ENCODE peak calls at places on chromosomes 2 and 18, in eight cellular contexts. I, F, T, A, X, V, G and U are unnamed samples.
A peak's percentile ranks its signal among the peaks of the same experiment; 100 is the strongest.

GRCh38 chr18:35193313-35193712 is 47.5 kb upstream of the ZNF397 start:
- DNase-seq in I (no peak), F (no peak), T (no peak), A (no peak), X (no peak), V (no peak), G (no peak), U (no peak)

GRCh38 chr2:119197529-119198266 is 25.9 kb upstream of the STEAP3 start:
- DNase-seq in I (no peak), F (no peak), T (no peak), A (no peak), X (no peak), V (no peak), G (no peak), U (no peak)

GRCh38 chr2:240298803-240299709 is 136.4 kb upstream of the GPC1 start:
- DNase-seq in I (no peak), F (no peak), T (no peak), A (no peak), X (no peak), V (no peak), G (no peak), U (no peak)

GRCh38 chr2:54899576-54900200 is 150.6 kb downstream of the RTN4 start:
- DNase-seq in I (no peak), F (no peak), T (peak; percentile 51), A (no peak), X (no peak), V (no peak), G (peak; percentile 85), U (no peak)

GRCh38 chr2:174544802-174545201 is 52.8 kb downstream of the WIPF1 start:
- DNase-seq in I (no peak), F (no peak), T (no peak), A (no peak), X (no peak), V (no peak), G (no peak), U (no peak)

GRCh38 chr2:146415291-146415690 is 1429.5 kb upstream of the ACVR2A start:
- DNase-seq in I (no peak), F (no peak), T (no peak), A (no peak), X (no peak), V (no peak), G (no peak), U (no peak)

GRCh38 chr2:150247471-150247870 is 240.0 kb downstream of the RND3 start:
- DNase-seq in I (no peak), F (no peak), T (no peak), A (no peak), X (no peak), V (no peak), G (no peak), U (no peak)

GRCh38 chr2:64317712-64318475 is 136.1 kb upstream of the LGALSL start:
- DNase-seq in I (no peak), F (no peak), T (no peak), A (no peak), X (no peak), V (no peak), G (no peak), U (no peak)

GRCh38 chr2:40256649-40257048 is 195.2 kb downstream of the SLC8A1 start:
- DNase-seq in I (no peak), F (no peak), T (no peak), A (no peak), X (no peak), V (no peak), G (peak; percentile 36), U (no peak)

GRCh38 chr18:55549474-55550104 is 38.4 kb downstream of the TCF4 start:
- DNase-seq in I (no peak), F (no peak), T (no peak), A (no peak), X (no peak), V (no peak), G (no peak), U (no peak)

GRCh38 chr2:101710690-101711318 is 13.3 kb downstream of the MAP4K4 start:
- DNase-seq in I (no peak), F (no peak), T (no peak), A (no peak), X (no peak), V (no peak), G (peak; percentile 61), U (no peak)

GRCh38 chr2:10987861-10988260 is 76.1 kb downstream of the KCNF1 start:
- DNase-seq in I (no peak), F (no peak), T (no peak), A (no peak), X (no peak), V (no peak), G (no peak), U (no peak)

GRCh38 chr2:171813126-171813525 is 80.9 kb downstream of the SLC25A12 start:
- DNase-seq in I (no peak), F (no peak), T (no peak), A (no peak), X (no peak), V (no peak), G (no peak), U (no peak)

GRCh38 chr2:26494199-26494598 is 16.3 kb upstream of the OTOF start:
- DNase-seq in I (no peak), F (no peak), T (no peak), A (no peak), X (no peak), V (no peak), G (no peak), U (no peak)

GRCh38 chr2:105554235-105554634 is 155.4 kb upstream of the FHL2 start:
- DNase-seq in I (no peak), F (no peak), T (no peak), A (no peak), X (no peak), V (no peak), G (no peak), U (no peak)

GRCh38 chr2:16537347-16537746 is 128.3 kb downstream of the CYRIA start:
- DNase-seq in I (no peak), F (no peak), T (no peak), A (no peak), X (no peak), V (no peak), G (peak; percentile 9), U (no peak)

GRCh38 chr2:237355726-237356125 is 58.2 kb downstream of the COL6A3 start:
- DNase-seq in I (no peak), F (no peak), T (no peak), A (no peak), X (no peak), V (no peak), G (no peak), U (no peak)

GRCh38 chr2:234678721-234679120 is 181.8 kb upstream of the ARL4C start:
- DNase-seq in I (no peak), F (no peak), T (peak; percentile 81), A (no peak), X (no peak), V (no peak), G (peak; percentile 81), U (no peak)

GRCh38 chr18:79252904-79253633 is 142.7 kb upstream of the NFATC1 start:
- DNase-seq in I (no peak), F (no peak), T (no peak), A (no peak), X (no peak), V (no peak), G (no peak), U (no peak)

GRCh38 chr2:110842048-110842447 is 109.7 kb downstream of the ACOXL start:
- DNase-seq in I (no peak), F (no peak), T (no peak), A (no peak), X (no peak), V (no peak), G (no peak), U (no peak)

GRCh38 chr2:237700583-237701032 is 73.2 kb downstream of the LRRFIP1 start:
- DNase-seq in I (no peak), F (peak; percentile 67), T (no peak), A (no peak), X (peak; percentile 72), V (peak; percentile 68), G (peak; percentile 74), U (no peak)

GRCh38 chr2:142756430-142756829 is 121.0 kb upstream of the KYNU start:
- DNase-seq in I (no peak), F (no peak), T (no peak), A (no peak), X (no peak), V (no peak), G (peak; percentile 65), U (no peak)